ENCODE peak calls at places on chromosomes 1 and 21, in ten cellular contexts. T is Calu3; O is body of pancreas; B is NCI-H1436; Q is Daoy; S is H7; H is stimulated activated CD4-positive, alpha-beta T cell treated with anti-CD3 and anti-CD28 coated beads, Interleukin-1b, Interleukin-23, amount 100 ng/mL, for 24 hours; L is HCEC 1CT; G is GF-D8; D is non-pigmented ciliary epithelial cell. F is an unnamed sample.

GRCh38 chr1:24027838-24028468 is 47.8 kb upstream of the SRSF10 start:
- DNase-seq in T (no peak), O (no peak), B (peak; percentile 27), Q (no peak), S (no peak), H (no peak), L (peak; percentile 70), G (no peak), D (no peak), F (peak; percentile 57)

GRCh38 chr1:15341634-15342375 is 67.9 kb upstream of the EFHD2 start:
- DNase-seq in T (no peak), O (no peak), B (no peak), Q (peak; percentile 74), S (no peak), H (no peak), L (peak; percentile 60), G (no peak), D (peak; percentile 45), F (peak; percentile 54)

GRCh38 chr1:160416369-160416768 is 16.0 kb downstream of the VANGL2 start:
- DNase-seq in T (peak; percentile 60), O (no peak), B (no peak), Q (peak; percentile 50), S (peak; percentile 88), H (no peak), L (peak; percentile 23), G (no peak), D (no peak), F (peak; percentile 50)

GRCh38 chr1:54575161-54575560 is 27.1 kb downstream of the ACOT11 start:
- DNase-seq in T (no peak), O (no peak), B (no peak), Q (no peak), S (peak; percentile 68), H (no peak), L (no peak), G (no peak), D (no peak), F (no peak)

GRCh38 chr1:18996548-18997177 is 40.2 kb upstream of the IFFO2 start:
- DNase-seq in T (no peak), O (no peak), B (no peak), Q (no peak), S (no peak), H (no peak), L (no peak), G (no peak), D (no peak), F (no peak)

GRCh38 chr1:233151850-233152249 is 143.7 kb downstream of the PCNX2 start:
- DNase-seq in T (no peak), O (no peak), B (no peak), Q (no peak), S (no peak), H (no peak), L (no peak), G (no peak), D (no peak), F (no peak)

GRCh38 chr1:154501423-154502065 is 475 bp upstream of the TDRD10 start:
- DNase-seq in T (peak; percentile 40), O (peak; percentile 43), B (no peak), Q (peak; percentile 24), S (peak; percentile 82), H (no peak), L (no peak), G (no peak), D (no peak), F (no peak)

GRCh38 chr1:40982721-40983120 is 3.2 kb downstream of the CTPS1 start:
- DNase-seq in T (no peak), O (no peak), B (no peak), Q (no peak), S (no peak), H (no peak), L (no peak), G (no peak), D (no peak), F (no peak)

GRCh38 chr1:147534386-147534785 is 6.9 kb upstream of the BCL9 start:
- DNase-seq in T (no peak), O (peak; percentile 50), B (no peak), Q (peak; percentile 7), S (no peak), H (no peak), L (no peak), G (no peak), D (no peak), F (peak; percentile 14)

GRCh38 chr1:21541835-21542234 is 32.6 kb downstream of the ALPL start:
- DNase-seq in T (no peak), O (no peak), B (no peak), Q (peak; percentile 43), S (peak; percentile 30), H (no peak), L (peak; percentile 60), G (no peak), D (no peak), F (no peak)

GRCh38 chr21:34733866-34734265 is 65.1 kb downstream of the CLIC6 start:
- DNase-seq in T (no peak), O (no peak), B (no peak), Q (no peak), S (no peak), H (no peak), L (no peak), G (no peak), D (no peak), F (no peak)

F was measured in A673.